ENCODE peak calls at places on chromosomes 1 and 21, in eight cellular contexts. One of them, this sample, is unnamed.
A peak's percentile ranks its signal among the peaks of the same experiment; 100 is the strongest.

GRCh38 chr1:205826975-205827374 is 14.0 kb upstream of the SLC41A1 start:
- DNase-seq in thoracic aorta: no peak
- DNase-seq in choroid plexus epithelial cell: no peak
- DNase-seq in coronary artery: no peak
- DNase-seq in mammary epithelial cell: no peak
- DNase-seq in fibroblast of mammary gland: no peak
- DNase-seq in kidney epithelial cell: no peak
- DNase-seq in GM12865: no peak
- DNase-seq in this sample: no peak

GRCh38 chr1:191350938-191351337 is 807.3 kb upstream of the RGS18 start:
- DNase-seq in fibroblast of mammary gland: no peak
- DNase-seq in choroid plexus epithelial cell: no peak
- DNase-seq in kidney epithelial cell: no peak
- DNase-seq in mammary epithelial cell: no peak
- DNase-seq in GM12865: no peak
- DNase-seq in thoracic aorta: no peak
- DNase-seq in coronary artery: no peak
- DNase-seq in this sample: no peak

GRCh38 chr21:33293811-33294216 is 27.6 kb downstream of the IL10RB start:
- DNase-seq in choroid plexus epithelial cell: no peak
- DNase-seq in coronary artery: no peak
- DNase-seq in mammary epithelial cell: no peak
- DNase-seq in fibroblast of mammary gland: no peak
- DNase-seq in kidney epithelial cell: no peak
- DNase-seq in GM12865: no peak
- DNase-seq in thoracic aorta: no peak
- DNase-seq in this sample: peak; percentile 47

GRCh38 chr1:13577846-13578245 is 5.8 kb upstream of the PDPN start:
- DNase-seq in kidney epithelial cell: no peak
- DNase-seq in choroid plexus epithelial cell: no peak
- DNase-seq in thoracic aorta: no peak
- DNase-seq in coronary artery: no peak
- DNase-seq in mammary epithelial cell: no peak
- DNase-seq in fibroblast of mammary gland: no peak
- DNase-seq in GM12865: no peak
- DNase-seq in this sample: no peak

GRCh38 chr1:162905174-162905573 is 44.2 kb upstream of the CCDC190 start:
- DNase-seq in fibroblast of mammary gland: no peak
- DNase-seq in choroid plexus epithelial cell: peak; percentile 58
- DNase-seq in coronary artery: no peak
- DNase-seq in mammary epithelial cell: no peak
- DNase-seq in kidney epithelial cell: no peak
- DNase-seq in GM12865: no peak
- DNase-seq in thoracic aorta: no peak
- DNase-seq in this sample: no peak

GRCh38 chr1:109790735-109791494 is 27.2 kb upstream of the EPS8L3 start:
- DNase-seq in mammary epithelial cell: no peak
- DNase-seq in coronary artery: peak; percentile 77
- DNase-seq in GM12865: peak; percentile 79
- DNase-seq in thoracic aorta: no peak
- DNase-seq in kidney epithelial cell: no peak
- DNase-seq in choroid plexus epithelial cell: peak; percentile 88
- DNase-seq in fibroblast of mammary gland: peak; percentile 41
- DNase-seq in this sample: no peak

GRCh38 chr1:66276229-66276628 is 257.7 kb upstream of the SGIP1 start:
- DNase-seq in coronary artery: no peak
- DNase-seq in GM12865: peak; percentile 83
- DNase-seq in fibroblast of mammary gland: no peak
- DNase-seq in thoracic aorta: no peak
- DNase-seq in choroid plexus epithelial cell: no peak
- DNase-seq in mammary epithelial cell: no peak
- DNase-seq in kidney epithelial cell: no peak
- DNase-seq in this sample: no peak

GRCh38 chr1:93579891-93580290 is 101.7 kb downstream of the BCAR3 start:
- DNase-seq in kidney epithelial cell: no peak
- DNase-seq in fibroblast of mammary gland: peak; percentile 98
- DNase-seq in choroid plexus epithelial cell: peak; percentile 93
- DNase-seq in GM12865: no peak
- DNase-seq in coronary artery: no peak
- DNase-seq in mammary epithelial cell: peak; percentile 87
- DNase-seq in thoracic aorta: no peak
- DNase-seq in this sample: peak; percentile 70

GRCh38 chr1:44803312-44804095 is 3.3 kb downstream of the PLK3 start:
- DNase-seq in mammary epithelial cell: no peak
- DNase-seq in fibroblast of mammary gland: no peak
- DNase-seq in thoracic aorta: no peak
- DNase-seq in coronary artery: no peak
- DNase-seq in kidney epithelial cell: no peak
- DNase-seq in choroid plexus epithelial cell: no peak
- DNase-seq in GM12865: no peak
- DNase-seq in this sample: no peak

GRCh38 chr1:44803062-44803311 is 2.8 kb downstream of the PLK3 start:
- DNase-seq in coronary artery: no peak
- DNase-seq in thoracic aorta: no peak
- DNase-seq in fibroblast of mammary gland: no peak
- DNase-seq in kidney epithelial cell: no peak
- DNase-seq in mammary epithelial cell: no peak
- DNase-seq in choroid plexus epithelial cell: no peak
- DNase-seq in GM12865: no peak
- DNase-seq in this sample: no peak

GRCh38 chr1:44801491-44802305 is 1.5 kb downstream of the PLK3 start:
- DNase-seq in mammary epithelial cell: peak; percentile 69
- DNase-seq in fibroblast of mammary gland: no peak
- DNase-seq in thoracic aorta: no peak
- DNase-seq in coronary artery: no peak
- DNase-seq in choroid plexus epithelial cell: no peak
- DNase-seq in GM12865: no peak
- DNase-seq in kidney epithelial cell: no peak
- DNase-seq in this sample: peak; percentile 65

GRCh38 chr1:44799770-44800584 is at the start of gene PLK3:
- DNase-seq in mammary epithelial cell: peak; percentile 98
- DNase-seq in fibroblast of mammary gland: peak; percentile 97
- DNase-seq in kidney epithelial cell: peak; percentile 76
- DNase-seq in GM12865: peak; percentile 99
- DNase-seq in coronary artery: peak; percentile 99
- DNase-seq in choroid plexus epithelial cell: peak; percentile 99
- DNase-seq in thoracic aorta: peak; percentile 95
- DNase-seq in this sample: peak; percentile 99

DNA sequence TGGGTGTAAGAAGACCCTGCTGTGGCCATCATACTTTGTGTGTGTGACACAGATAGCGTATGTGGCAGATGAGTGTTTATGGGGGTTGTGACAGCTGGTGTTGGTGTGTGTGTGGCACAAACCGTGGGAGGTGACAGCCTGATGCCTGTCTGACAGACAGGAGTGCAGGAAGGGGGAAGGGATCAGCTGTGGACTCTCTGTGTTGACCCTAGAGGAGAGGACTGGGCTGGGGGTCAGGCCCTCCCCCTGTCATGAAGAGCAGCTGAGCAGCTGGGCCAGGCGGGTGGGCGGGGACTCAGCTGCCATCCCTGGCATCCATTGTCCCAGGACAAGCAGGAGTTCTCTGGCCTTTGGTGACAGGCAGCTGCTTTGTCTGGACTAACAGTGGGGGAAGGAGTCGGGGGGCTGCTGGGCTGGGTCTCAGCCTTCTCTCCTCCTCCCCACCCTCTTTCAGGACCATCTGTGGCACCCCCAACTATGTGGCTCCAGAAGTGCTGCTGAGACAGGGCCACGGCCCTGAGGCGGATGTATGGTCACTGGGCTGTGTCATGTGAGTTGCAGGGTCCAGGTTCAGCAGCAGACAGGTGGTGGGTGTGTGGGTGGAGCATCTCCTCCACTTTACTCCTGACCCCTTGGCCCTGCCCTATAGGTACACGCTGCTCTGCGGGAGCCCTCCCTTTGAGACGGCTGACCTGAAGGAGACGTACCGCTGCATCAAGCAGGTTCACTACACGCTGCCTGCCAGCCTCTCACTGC is 2.3 kb downstream of the PLK3 start:
- DNase-seq in kidney epithelial cell: no peak
- DNase-seq in mammary epithelial cell: no peak
- DNase-seq in fibroblast of mammary gland: no peak
- DNase-seq in choroid plexus epithelial cell: no peak
- DNase-seq in GM12865: no peak
- DNase-seq in thoracic aorta: no peak
- DNase-seq in coronary artery: no peak
- DNase-seq in this sample: no peak
- H3K4me3 ChIP-seq in kidney epithelial cell: peak overlapping the region; percentile 37
- H3K4me3 ChIP-seq in mammary epithelial cell: peak overlapping the region; percentile 60
- H3K4me3 ChIP-seq in fibroblast of mammary gland: peak overlapping the region; percentile 84
- H3K4me3 ChIP-seq in choroid plexus epithelial cell: peak overlapping the region; percentile 90
- H3K4me3 ChIP-seq in GM12865: peak overlapping the region; percentile 91
- H3K4me3 ChIP-seq in thoracic aorta: peak overlapping the region; percentile 94
- H3K4me3 ChIP-seq in coronary artery: peak overlapping the region; percentile 93
- H3K4me3 ChIP-seq in this sample: no peak overlapping the region

GRCh38 chr1:48680411-48681035 is 96.2 kb downstream of the BEND5 start:
- DNase-seq in thoracic aorta: no peak
- DNase-seq in coronary artery: no peak
- DNase-seq in choroid plexus epithelial cell: no peak
- DNase-seq in GM12865: peak; percentile 7
- DNase-seq in mammary epithelial cell: no peak
- DNase-seq in kidney epithelial cell: no peak
- DNase-seq in fibroblast of mammary gland: no peak
- DNase-seq in this sample: no peak
- TF ChIP-seq CTCF in thoracic aorta: peak; percentile 23
- TF ChIP-seq CTCF in coronary artery: no peak
- TF ChIP-seq CTCF in choroid plexus epithelial cell: no peak
- TF ChIP-seq CTCF in GM12865: no peak
- TF ChIP-seq CTCF in mammary epithelial cell: no peak
- TF ChIP-seq CTCF in kidney epithelial cell: peak; percentile 22
- TF ChIP-seq CTCF in fibroblast of mammary gland: no peak
- TF ChIP-seq CTCF in this sample: no peak

DNA sequence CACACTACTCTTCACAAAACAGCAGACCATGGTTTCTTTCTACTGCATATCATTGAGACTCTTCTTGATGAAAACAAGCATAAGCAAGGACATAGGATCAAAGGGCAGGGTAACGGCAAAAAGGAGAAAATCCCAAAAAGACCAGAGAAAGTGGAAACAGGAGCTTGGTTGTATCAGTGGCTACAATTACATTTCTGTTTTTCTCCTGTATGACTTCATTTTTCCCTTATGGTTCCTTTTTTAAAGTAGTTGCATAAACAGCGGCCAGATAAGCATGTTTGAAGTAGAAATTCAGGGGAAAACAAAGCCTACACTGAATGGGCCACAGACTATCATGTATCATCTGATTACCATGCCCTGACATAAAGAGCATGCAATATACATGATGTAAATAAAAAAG is 4.6 kb downstream of the EGLN1 start:
- DNase-seq in choroid plexus epithelial cell: no peak
- DNase-seq in thoracic aorta: no peak
- DNase-seq in mammary epithelial cell: no peak
- DNase-seq in coronary artery: no peak
- DNase-seq in GM12865: no peak
- DNase-seq in kidney epithelial cell: no peak
- DNase-seq in fibroblast of mammary gland: no peak
- DNase-seq in this sample: no peak
- H3K4me3 ChIP-seq in choroid plexus epithelial cell: peak overlapping the region; percentile 22
- H3K4me3 ChIP-seq in thoracic aorta: peak overlapping the region; percentile 87
- H3K4me3 ChIP-seq in mammary epithelial cell: no peak overlapping the region
- H3K4me3 ChIP-seq in coronary artery: peak overlapping the region; percentile 93
- H3K4me3 ChIP-seq in GM12865: peak overlapping the region; percentile 85
- H3K4me3 ChIP-seq in kidney epithelial cell: peak overlapping the region; percentile 7
- H3K4me3 ChIP-seq in fibroblast of mammary gland: no peak overlapping the region
- H3K4me3 ChIP-seq in this sample: no peak overlapping the region

GRCh38 chr1:111346089-111346885 is 55.6 kb downstream of the CHIA start:
- DNase-seq in mammary epithelial cell: peak; percentile 66
- DNase-seq in thoracic aorta: peak; percentile 31
- DNase-seq in GM12865: peak; percentile 92
- DNase-seq in coronary artery: peak; percentile 83
- DNase-seq in kidney epithelial cell: peak; percentile 72
- DNase-seq in fibroblast of mammary gland: peak; percentile 70
- DNase-seq in choroid plexus epithelial cell: peak; percentile 90
- DNase-seq in this sample: peak; percentile 62
- TF ChIP-seq CTCF in mammary epithelial cell: no peak
- TF ChIP-seq CTCF in thoracic aorta: no peak
- TF ChIP-seq CTCF in GM12865: peak; percentile 28
- TF ChIP-seq CTCF in coronary artery: no peak
- TF ChIP-seq CTCF in kidney epithelial cell: peak; percentile 27
- TF ChIP-seq CTCF in fibroblast of mammary gland: peak; percentile 8
- TF ChIP-seq CTCF in choroid plexus epithelial cell: peak; percentile 42
- TF ChIP-seq CTCF in this sample: peak; percentile 15

This sample was measured in epithelial cell of esophagus.